ENCODE peak calls at places on chromosomes 3 and 15, in eight cellular contexts. One of them, this sample, is unnamed.

GRCh38 chr3:72161870-72162617 is 377.1 kb upstream of the PROK2 start:
- DNase-seq in NCI-H146: no peak
- DNase-seq in adrenal gland: no peak
- DNase-seq in HS-27A: no peak
- DNase-seq in fibroblast of the aortic adventitia: peak
- DNase-seq in NCI-H2081: no peak
- DNase-seq in activated CD8-positive, alpha-beta memory T cell treated with anti-CD3 and anti-CD28 coated beads for 24 hours: no peak
- DNase-seq in EL: peak
- DNase-seq in this sample: peak

GRCh38 chr15:74857082-74857655 is 14.2 kb upstream of the ULK3 start:
- DNase-seq in NCI-H146: no peak
- DNase-seq in adrenal gland: no peak
- DNase-seq in fibroblast of the aortic adventitia: no peak
- DNase-seq in activated CD8-positive, alpha-beta memory T cell treated with anti-CD3 and anti-CD28 coated beads for 24 hours: no peak
- DNase-seq in HS-27A: no peak
- DNase-seq in EL: no peak
- DNase-seq in NCI-H2081: no peak
- DNase-seq in this sample: no peak

GRCh38 chr3:45462522-45463262 is 74.3 kb downstream of the LARS2 start:
- DNase-seq in activated CD8-positive, alpha-beta memory T cell treated with anti-CD3 and anti-CD28 coated beads for 24 hours: no peak
- DNase-seq in EL: no peak
- DNase-seq in NCI-H146: no peak
- DNase-seq in NCI-H2081: no peak
- DNase-seq in adrenal gland: no peak
- DNase-seq in HS-27A: no peak
- DNase-seq in fibroblast of the aortic adventitia: peak
- DNase-seq in this sample: no peak

GRCh38 chr3:38585791-38586420 is 63.6 kb downstream of the SCN5A start:
- DNase-seq in adrenal gland: no peak
- DNase-seq in EL: no peak
- DNase-seq in NCI-H2081: no peak
- DNase-seq in fibroblast of the aortic adventitia: no peak
- DNase-seq in HS-27A: no peak
- DNase-seq in activated CD8-positive, alpha-beta memory T cell treated with anti-CD3 and anti-CD28 coated beads for 24 hours: peak
- DNase-seq in NCI-H146: no peak
- DNase-seq in this sample: no peak

GRCh38 chr3:125916376-125916978 is 52.5 kb upstream of the ROPN1B start:
- DNase-seq in adrenal gland: no peak
- DNase-seq in activated CD8-positive, alpha-beta memory T cell treated with anti-CD3 and anti-CD28 coated beads for 24 hours: no peak
- DNase-seq in NCI-H146: peak
- DNase-seq in fibroblast of the aortic adventitia: peak
- DNase-seq in EL: peak
- DNase-seq in HS-27A: peak
- DNase-seq in NCI-H2081: peak
- DNase-seq in this sample: peak

GRCh38 chr3:5264093-5264610 is 76.6 kb downstream of the EDEM1 start:
- DNase-seq in adrenal gland: no peak
- DNase-seq in fibroblast of the aortic adventitia: no peak
- DNase-seq in HS-27A: peak
- DNase-seq in EL: no peak
- DNase-seq in activated CD8-positive, alpha-beta memory T cell treated with anti-CD3 and anti-CD28 coated beads for 24 hours: no peak
- DNase-seq in NCI-H146: no peak
- DNase-seq in NCI-H2081: no peak
- DNase-seq in this sample: no peak

GRCh38 chr3:6204891-6205290 is 656.0 kb upstream of the GRM7 start:
- DNase-seq in NCI-H2081: no peak
- DNase-seq in activated CD8-positive, alpha-beta memory T cell treated with anti-CD3 and anti-CD28 coated beads for 24 hours: no peak
- DNase-seq in fibroblast of the aortic adventitia: no peak
- DNase-seq in NCI-H146: no peak
- DNase-seq in EL: no peak
- DNase-seq in HS-27A: no peak
- DNase-seq in adrenal gland: no peak
- DNase-seq in this sample: no peak

GRCh38 chr15:70159397-70160009 is 61.8 kb upstream of the TLE3 start:
- DNase-seq in adrenal gland: no peak
- DNase-seq in NCI-H2081: no peak
- DNase-seq in EL: no peak
- DNase-seq in activated CD8-positive, alpha-beta memory T cell treated with anti-CD3 and anti-CD28 coated beads for 24 hours: no peak
- DNase-seq in NCI-H146: no peak
- DNase-seq in HS-27A: no peak
- DNase-seq in fibroblast of the aortic adventitia: no peak
- DNase-seq in this sample: no peak

GRCh38 chr3:194836676-194837075 is 151.0 kb downstream of the FAM43A start:
- DNase-seq in activated CD8-positive, alpha-beta memory T cell treated with anti-CD3 and anti-CD28 coated beads for 24 hours: no peak
- DNase-seq in NCI-H2081: no peak
- DNase-seq in NCI-H146: no peak
- DNase-seq in adrenal gland: no peak
- DNase-seq in HS-27A: no peak
- DNase-seq in EL: no peak
- DNase-seq in fibroblast of the aortic adventitia: no peak
- DNase-seq in this sample: no peak

GRCh38 chr3:31248619-31248992 is 284.1 kb upstream of the STT3B start:
- DNase-seq in activated CD8-positive, alpha-beta memory T cell treated with anti-CD3 and anti-CD28 coated beads for 24 hours: no peak
- DNase-seq in NCI-H2081: no peak
- DNase-seq in HS-27A: no peak
- DNase-seq in NCI-H146: peak
- DNase-seq in fibroblast of the aortic adventitia: no peak
- DNase-seq in adrenal gland: no peak
- DNase-seq in EL: no peak
- DNase-seq in this sample: no peak

GRCh38 chr3:132605374-132605792 is 8.3 kb downstream of the ACKR4 start:
- DNase-seq in EL: peak
- DNase-seq in fibroblast of the aortic adventitia: peak
- DNase-seq in NCI-H146: no peak
- DNase-seq in activated CD8-positive, alpha-beta memory T cell treated with anti-CD3 and anti-CD28 coated beads for 24 hours: no peak
- DNase-seq in HS-27A: no peak
- DNase-seq in adrenal gland: no peak
- DNase-seq in NCI-H2081: no peak
- DNase-seq in this sample: peak

GRCh38 chr3:171480526-171480925 is 20.3 kb upstream of the TNIK start:
- DNase-seq in NCI-H146: no peak
- DNase-seq in HS-27A: no peak
- DNase-seq in activated CD8-positive, alpha-beta memory T cell treated with anti-CD3 and anti-CD28 coated beads for 24 hours: no peak
- DNase-seq in NCI-H2081: no peak
- DNase-seq in EL: no peak
- DNase-seq in fibroblast of the aortic adventitia: peak
- DNase-seq in adrenal gland: no peak
- DNase-seq in this sample: no peak

GRCh38 chr3:55750525-55750924 is 263.4 kb upstream of the WNT5A start:
- DNase-seq in NCI-H2081: no peak
- DNase-seq in EL: peak
- DNase-seq in adrenal gland: no peak
- DNase-seq in activated CD8-positive, alpha-beta memory T cell treated with anti-CD3 and anti-CD28 coated beads for 24 hours: no peak
- DNase-seq in fibroblast of the aortic adventitia: no peak
- DNase-seq in HS-27A: peak
- DNase-seq in NCI-H146: no peak
- DNase-seq in this sample: peak

GRCh38 chr15:74027688-74028087 is 33.2 kb downstream of the PML start:
- DNase-seq in NCI-H2081: no peak
- DNase-seq in fibroblast of the aortic adventitia: no peak
- DNase-seq in adrenal gland: no peak
- DNase-seq in activated CD8-positive, alpha-beta memory T cell treated with anti-CD3 and anti-CD28 coated beads for 24 hours: no peak
- DNase-seq in HS-27A: no peak
- DNase-seq in NCI-H146: no peak
- DNase-seq in EL: no peak
- DNase-seq in this sample: no peak

GRCh38 chr15:95559875-95560394 is 770.6 kb upstream of the NR2F2 start:
- DNase-seq in NCI-H2081: no peak
- DNase-seq in HS-27A: peak
- DNase-seq in NCI-H146: no peak
- DNase-seq in fibroblast of the aortic adventitia: peak
- DNase-seq in activated CD8-positive, alpha-beta memory T cell treated with anti-CD3 and anti-CD28 coated beads for 24 hours: no peak
- DNase-seq in adrenal gland: peak
- DNase-seq in EL: peak
- DNase-seq in this sample: peak

GRCh38 chr3:42709621-42710020 is 7.0 kb upstream of the HHATL start:
- DNase-seq in EL: no peak
- DNase-seq in HS-27A: no peak
- DNase-seq in fibroblast of the aortic adventitia: no peak
- DNase-seq in adrenal gland: no peak
- DNase-seq in activated CD8-positive, alpha-beta memory T cell treated with anti-CD3 and anti-CD28 coated beads for 24 hours: no peak
- DNase-seq in NCI-H2081: no peak
- DNase-seq in NCI-H146: no peak
- DNase-seq in this sample: no peak

GRCh38 chr3:156533205-156533604 is 21.7 kb downstream of the SSR3 start:
- DNase-seq in fibroblast of the aortic adventitia: no peak
- DNase-seq in NCI-H2081: no peak
- DNase-seq in NCI-H146: no peak
- DNase-seq in activated CD8-positive, alpha-beta memory T cell treated with anti-CD3 and anti-CD28 coated beads for 24 hours: no peak
- DNase-seq in EL: peak
- DNase-seq in adrenal gland: peak
- DNase-seq in HS-27A: no peak
- DNase-seq in this sample: no peak

GRCh38 chr3:44729384-44729910 is at the start of gene ZNF501:
- DNase-seq in HS-27A: no peak
- DNase-seq in EL: peak
- DNase-seq in activated CD8-positive, alpha-beta memory T cell treated with anti-CD3 and anti-CD28 coated beads for 24 hours: peak
- DNase-seq in NCI-H2081: peak
- DNase-seq in NCI-H146: peak
- DNase-seq in fibroblast of the aortic adventitia: peak
- DNase-seq in adrenal gland: peak
- DNase-seq in this sample: peak